ENCODE peak calls at places on chromosome 10, in six cellular contexts. M, N, O, S, Y and I are unnamed samples.

GRCh38 chr10:1086787-1087186 is 30.6 kb downstream of the WDR37 start:
- DNase-seq in M (no peak), N (no peak), O (no peak), S (no peak), Y (no peak), I (no peak)

GRCh38 chr10:117257701-117258100 is 16.8 kb downstream of the SLC18A2 start:
- DNase-seq in M (no peak), N (no peak), O (no peak), S (no peak), Y (no peak), I (no peak)

GRCh38 chr10:62818426-62819011 is 2.4 kb upstream of the EGR2 start:
- DNase-seq in M (peak; percentile 48), N (peak; percentile 56), O (peak; percentile 35), S (no peak), Y (no peak), I (no peak)

GRCh38 chr10:10131984-10132383 is 885.7 kb upstream of the CELF2 start:
- DNase-seq in M (no peak), N (no peak), O (no peak), S (no peak), Y (no peak), I (no peak)

GRCh38 chr10:77333610-77334340 is 303.8 kb downstream of the KCNMA1 start:
- DNase-seq in M (peak; percentile 69), N (no peak), O (no peak), S (no peak), Y (no peak), I (no peak)

GRCh38 chr10:85612833-85613232 is 753.8 kb downstream of the GRID1 start:
- DNase-seq in M (no peak), N (no peak), O (no peak), S (no peak), Y (peak; percentile 50), I (no peak)

GRCh38 chr10:21832751-21833150 is 170.8 kb downstream of the DNAJC1 start:
- DNase-seq in M (no peak), N (no peak), O (no peak), S (no peak), Y (no peak), I (no peak)

GRCh38 chr10:30555465-30555864 is 74.1 kb downstream of the LYZL2 start:
- DNase-seq in M (no peak), N (no peak), O (no peak), S (no peak), Y (no peak), I (no peak)

GRCh38 chr10:69214666-69215131 is 5.4 kb upstream of the HKDC1 start:
- DNase-seq in M (no peak), N (no peak), O (no peak), S (no peak), Y (no peak), I (no peak)

GRCh38 chr10:72886596-72887522 is 6.7 kb upstream of the OIT3 start:
- DNase-seq in M (no peak), N (no peak), O (no peak), S (no peak), Y (no peak), I (no peak)

GRCh38 chr10:16870331-16870730 is 53.1 kb upstream of the RSU1 start:
- DNase-seq in M (no peak), N (no peak), O (no peak), S (no peak), Y (no peak), I (no peak)

GRCh38 chr10:17200885-17201164 is 647 bp downstream of the TRDMT1 start:
- DNase-seq in M (peak; percentile 61), N (peak; percentile 49), O (peak; percentile 57), S (no peak), Y (peak; percentile 76), I (peak; percentile 8)

GRCh38 chr10:132861116-132861691 is 75.3 kb upstream of the NKX6-2 start:
- DNase-seq in M (peak; percentile 0), N (peak; percentile 36), O (no peak), S (no peak), Y (peak; percentile 54), I (no peak)

GRCh38 chr10:15636446-15636845 is 83.3 kb downstream of the ITGA8 start:
- DNase-seq in M (no peak), N (no peak), O (no peak), S (no peak), Y (no peak), I (no peak)

GRCh38 chr10:89915021-89915420 is 213.6 kb downstream of the KIF20B start:
- DNase-seq in M (no peak), N (no peak), O (no peak), S (no peak), Y (no peak), I (no peak)

GRCh38 chr10:121338206-121338991 is 259.8 kb downstream of the FGFR2 start:
- DNase-seq in M (no peak), N (no peak), O (no peak), S (no peak), Y (no peak), I (no peak)

GRCh38 chr10:103452714-103453230 is 602 bp upstream of the CALHM2 start:
- DNase-seq in M (no peak), N (peak; percentile 39), O (no peak), S (no peak), Y (peak; percentile 62), I (no peak)

DNA sequence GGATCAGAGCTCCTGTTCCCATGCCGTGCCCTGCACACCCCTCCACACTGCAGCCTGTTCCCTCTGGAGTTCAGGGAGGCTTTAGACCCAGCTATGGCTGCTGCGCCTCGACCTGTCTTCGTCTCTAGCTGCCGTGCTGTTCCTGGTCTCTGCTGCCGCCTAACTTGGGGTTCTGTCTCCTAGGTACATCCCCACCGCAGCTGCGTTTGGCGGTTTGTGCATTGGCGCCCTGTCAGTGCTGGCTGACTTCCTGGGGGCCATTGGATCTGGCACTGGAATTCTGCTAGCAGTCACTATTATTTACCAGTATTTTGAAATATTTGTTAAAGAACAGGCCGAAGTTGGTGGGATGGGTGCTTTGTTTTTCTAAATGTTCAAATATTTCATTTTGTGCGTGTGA is 31.6 kb downstream of the NUDT5 start:
- DNase-seq in M (no peak), N (no peak), O (no peak), S (no peak), Y (no peak), I (no peak)
- H3K27ac ChIP-seq in M (no peak overlapping the region), N (no peak overlapping the region), O (no peak overlapping the region), S (no peak overlapping the region), Y (no peak overlapping the region), I (no peak overlapping the region)

GRCh38 chr10:25758041-25758457 is 176.0 kb upstream of the MYO3A start:
- DNase-seq in M (peak; percentile 34), N (no peak), O (peak; percentile 16), S (no peak), Y (no peak), I (no peak)
- TF ChIP-seq CTCF in M (peak; percentile 59), N (peak; percentile 26), O (peak; percentile 47), S (peak; percentile 51), Y (peak; percentile 12), I (peak; percentile 56)

GRCh38 chr10:128049226-128050010 is 76.8 kb downstream of the MKI67 start:
- DNase-seq in M (no peak), N (no peak), O (no peak), S (no peak), Y (no peak), I (no peak)
- H3K27ac ChIP-seq in M (peak overlapping the region; percentile 26), N (no peak overlapping the region), O (peak overlapping the region; percentile 11), S (no peak overlapping the region), Y (peak overlapping the region; percentile 54), I (peak overlapping the region; percentile 95)

DNA sequence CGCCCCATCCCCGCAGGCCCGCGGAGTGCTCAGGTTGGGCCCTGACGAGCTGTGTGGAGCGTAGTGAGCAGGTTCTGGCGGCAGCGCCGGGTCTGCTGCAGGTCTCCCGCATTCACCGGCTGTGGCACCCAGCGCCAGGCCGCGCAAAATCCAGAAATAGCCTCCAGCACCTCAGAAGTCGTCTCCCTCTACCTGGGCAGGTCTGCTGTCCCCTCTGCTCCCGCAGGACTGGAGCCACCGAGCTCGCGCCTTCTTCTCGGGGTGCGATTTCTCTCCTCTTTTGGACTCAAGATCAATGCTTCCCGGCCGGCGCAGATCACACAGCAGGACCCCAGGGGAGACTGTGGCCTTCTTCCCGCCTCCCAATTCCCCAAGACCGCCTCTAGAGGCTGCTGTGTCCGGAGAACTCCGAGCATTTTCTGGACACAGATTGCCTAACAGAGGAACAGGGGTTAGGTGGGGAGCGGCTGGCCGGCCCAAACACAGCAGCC is 8.4 kb downstream of the TLX1 start:
- DNase-seq in M (peak; percentile 16), N (no peak), O (no peak), S (no peak), Y (no peak), I (no peak)
- TF ChIP-seq CTCF in M (no peak), N (no peak), O (peak; percentile 7), S (no peak), Y (no peak), I (no peak)